ENCODE peak calls at places on chromosomes 1 and 21, in six cellular contexts. O is tibial nerve; G is T-cell; R is stimulated activated CD4-positive, alpha-beta T cell treated with anti-CD3 and anti-CD28 coated beads, Interleukin-2, amount 100 ng/mL, for 48 hours; V is stimulated activated CD8-positive, alpha-beta memory T cell treated with anti-CD3 and anti-CD28 coated beads, Interleukin-7, amount 100 ng/mL, for 1 hour; A is retina. B is an unnamed sample.

GRCh38 chr1:182595641-182596240 is 6.7 kb upstream of the RNASEL start:
- DNase-seq in V (peak; percentile 45), G (peak; percentile 34), R (peak; percentile 73), A (no peak), O (no peak), B (peak; percentile 51)

GRCh38 chr21:43917515-43918384 is 52.7 kb downstream of the AGPAT3 start:
- DNase-seq in R (no peak), O (no peak), A (no peak), G (no peak), V (no peak), B (no peak)

GRCh38 chr1:36366091-36366661 is 19.5 kb downstream of the STK40 start:
- DNase-seq in O (no peak), V (peak; percentile 17), R (no peak), A (peak; percentile 87), G (peak; percentile 52), B (peak; percentile 98)

GRCh38 chr1:17287377-17287776 is 20.6 kb upstream of the PADI4 start:
- DNase-seq in A (no peak), R (no peak), V (no peak), O (no peak), G (no peak), B (no peak)

GRCh38 chr1:199843856-199844255 is 183.7 kb upstream of the NR5A2 start:
- DNase-seq in V (no peak), R (no peak), O (no peak), A (no peak), G (no peak), B (no peak)

GRCh38 chr1:55690366-55690765 is 475.2 kb upstream of the USP24 start:
- DNase-seq in V (no peak), R (no peak), A (no peak), G (no peak), O (peak; percentile 58), B (no peak)

GRCh38 chr1:246427611-246428010 is 79.5 kb downstream of the SMYD3 start:
- DNase-seq in G (no peak), V (no peak), R (no peak), A (no peak), O (no peak), B (no peak)

GRCh38 chr21:45112371-45112770 is 38.0 kb downstream of the ADARB1 start:
- DNase-seq in G (no peak), A (no peak), R (no peak), O (no peak), V (no peak), B (no peak)

GRCh38 chr1:91701494-91701869 is 184.5 kb downstream of the TGFBR3 start:
- DNase-seq in G (no peak), O (no peak), R (no peak), A (no peak), V (no peak), B (no peak)

GRCh38 chr1:234170067-234170466 is 203.2 kb upstream of the COA6 start:
- DNase-seq in A (no peak), R (no peak), G (no peak), V (no peak), O (no peak), B (no peak)

GRCh38 chr1:115343200-115343737 is 5.2 kb upstream of the NGF start:
- DNase-seq in V (no peak), A (no peak), R (no peak), O (no peak), G (no peak), B (no peak)

GRCh38 chr1:117660266-117660973 is 54.6 kb downstream of the TENT5C start:
- DNase-seq in G (no peak), V (no peak), A (no peak), O (no peak), R (no peak), B (no peak)

GRCh38 chr1:161206411-161207140 is 4.4 kb downstream of the NDUFS2 start:
- DNase-seq in V (no peak), O (no peak), R (no peak), A (no peak), G (no peak), B (no peak)

GRCh38 chr1:154940213-154940879 is 3.8 kb upstream of the PMVK start:
- DNase-seq in A (no peak), O (no peak), V (no peak), R (no peak), G (no peak), B (no peak)

GRCh38 chr1:110361856-110362255 is 22.7 kb downstream of the RBM15 start:
- DNase-seq in V (no peak), A (no peak), G (no peak), R (no peak), O (no peak), B (no peak)

GRCh38 chr1:246789454-246790339 is 65.5 kb downstream of the SCCPDH start:
- DNase-seq in O (no peak), V (no peak), A (no peak), R (no peak), G (no peak), B (no peak)

GRCh38 chr1:65420590-65421340 is at the start of the genes LEPR and LEPROT:
- DNase-seq in O (no peak), G (no peak), V (no peak), A (peak; percentile 95), R (no peak), B (peak; percentile 91)

GRCh38 chr1:210311726-210312493 is 16.8 kb upstream of the HHAT start:
- DNase-seq in G (no peak), R (no peak), A (no peak), V (no peak), O (no peak), B (no peak)

GRCh38 chr1:150263549-150263948 is 5.3 kb downstream of the APH1A start:
- DNase-seq in O (no peak), V (no peak), G (no peak), A (no peak), R (no peak), B (no peak)

GRCh38 chr1:203299180-203299579 is 6.1 kb upstream of the BTG2 start:
- DNase-seq in A (no peak), G (no peak), V (no peak), R (no peak), O (no peak), B (no peak)

GRCh38 chr1:90834354-90835171 is 117.5 kb upstream of the BARHL2 start:
- DNase-seq in V (no peak), G (no peak), A (peak; percentile 74), R (no peak), O (no peak), B (peak; percentile 76)

B was measured in DMS 273 treated with DMSO at 0.1 percent for 48 hours.